ENCODE peak calls at places on chromosome 19, in nine cellular contexts. D, G, B, X, A, W, M, H and Z are unnamed samples.

GRCh38 chr19:621819-622218 is 11.5 kb downstream of the POLRMT start:
- DNase-seq in D (no peak), G (no peak), B (no peak), X (no peak), A (no peak), W (no peak), M (no peak), H (no peak), Z (no peak)

GRCh38 chr19:39182174-39182505 is 14.6 kb upstream of the NCCRP1 start:
- DNase-seq in D (no peak), G (no peak), B (no peak), X (no peak), A (no peak), W (no peak), M (no peak), H (no peak), Z (no peak)

GRCh38 chr19:11382898-11383705 is 1.0 kb downstream of the EPOR start:
- DNase-seq in D (peak; percentile 44), G (peak; percentile 71), B (peak; percentile 82), X (peak; percentile 67), A (peak; percentile 83), W (no peak), M (no peak), H (peak; percentile 79), Z (peak; percentile 79)

GRCh38 chr19:53912653-53913052 is 3.6 kb downstream of the CACNG7 start:
- DNase-seq in D (no peak), G (no peak), B (no peak), X (no peak), A (no peak), W (no peak), M (no peak), H (no peak), Z (no peak)

GRCh38 chr19:45999653-46000121 is 4.4 kb downstream of the CCDC61 start:
- DNase-seq in D (no peak), G (no peak), B (no peak), X (no peak), A (peak; percentile 55), W (no peak), M (peak; percentile 49), H (no peak), Z (peak; percentile 83)

GRCh38 chr19:41311072-41311471 is 1.1 kb downstream of the CCDC97 start:
- DNase-seq in D (no peak), G (no peak), B (no peak), X (no peak), A (no peak), W (no peak), M (no peak), H (no peak), Z (peak; percentile 6)

GRCh38 chr19:49489601-49490167 is 2.3 kb downstream of the RPL13A start:
- DNase-seq in D (no peak), G (no peak), B (no peak), X (no peak), A (no peak), W (no peak), M (no peak), H (no peak), Z (no peak)

GRCh38 chr19:17482877-17483604 is 12.7 kb downstream of the SLC27A1 start:
- DNase-seq in D (no peak), G (no peak), B (no peak), X (no peak), A (no peak), W (no peak), M (no peak), H (no peak), Z (no peak)

GRCh38 chr19:11331502-11331901 is 8.0 kb downstream of the RAB3D start:
- DNase-seq in D (no peak), G (no peak), B (no peak), X (no peak), A (no peak), W (no peak), M (no peak), H (no peak), Z (no peak)

GRCh38 chr19:47186337-47187022 is 44.5 kb downstream of the BBC3 start:
- DNase-seq in D (no peak), G (no peak), B (no peak), X (no peak), A (no peak), W (peak; percentile 88), M (no peak), H (no peak), Z (no peak)

GRCh38 chr19:14165986-14166385 is 29.6 kb upstream of the ASF1B start:
- DNase-seq in D (no peak), G (no peak), B (no peak), X (no peak), A (no peak), W (no peak), M (no peak), H (no peak), Z (no peak)

GRCh38 chr19:14167594-14168138 is 31.3 kb upstream of the ASF1B start:
- DNase-seq in D (no peak), G (no peak), B (no peak), X (no peak), A (no peak), W (peak; percentile 15), M (no peak), H (no peak), Z (no peak)

GRCh38 chr19:14164724-14165493 is 28.5 kb upstream of the ASF1B start:
- DNase-seq in D (no peak), G (no peak), B (no peak), X (no peak), A (no peak), W (no peak), M (no peak), H (no peak), Z (no peak)

GRCh38 chr19:14167013-14167593 is 30.7 kb upstream of the ASF1B start:
- DNase-seq in D (no peak), G (no peak), B (no peak), X (no peak), A (no peak), W (peak; percentile 11), M (no peak), H (no peak), Z (no peak)

DNA sequence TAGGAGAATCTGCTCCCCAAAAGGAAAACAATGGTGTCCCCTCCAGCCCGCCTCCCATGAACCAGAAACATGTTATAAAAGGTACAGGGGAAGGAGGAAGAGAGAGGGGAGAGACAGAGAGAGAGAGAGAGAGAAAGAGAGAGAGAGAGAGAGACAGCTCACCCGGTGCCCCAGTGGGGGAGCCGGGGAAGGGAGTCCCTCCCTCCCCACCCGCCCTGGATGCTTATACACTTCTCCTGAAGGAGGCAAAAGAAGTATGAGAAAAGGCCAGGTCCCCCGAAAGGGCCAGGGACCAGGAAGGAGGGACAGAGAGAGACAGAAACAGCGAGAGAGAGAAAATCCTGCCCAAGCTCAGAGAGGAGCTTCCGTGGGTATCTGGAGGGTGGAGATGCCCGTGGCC is 30.1 kb upstream of the ASF1B start:
- DNase-seq in D (no peak), G (no peak), B (no peak), X (no peak), A (no peak), W (peak; percentile 16), M (no peak), H (no peak), Z (no peak)
- H3K4me3 ChIP-seq in D (no peak overlapping the region), G (peak overlapping the region; percentile 0), B (peak overlapping the region; percentile 1), X (no peak overlapping the region), A (no peak overlapping the region), W (peak overlapping the region; percentile 50), M (no peak overlapping the region), H (no peak overlapping the region), Z (no peak overlapping the region)

GRCh38 chr19:32362318-32362691 is 16.9 kb downstream of the ZNF507 start:
- DNase-seq in D (no peak), G (no peak), B (no peak), X (no peak), A (no peak), W (no peak), M (no peak), H (no peak), Z (no peak)

GRCh38 chr19:32361574-32362317 is 16.3 kb downstream of the ZNF507 start:
- DNase-seq in D (no peak), G (no peak), B (no peak), X (no peak), A (no peak), W (no peak), M (no peak), H (no peak), Z (no peak)

GRCh38 chr19:32364040-32364439 is 18.6 kb downstream of the ZNF507 start:
- DNase-seq in D (no peak), G (no peak), B (no peak), X (no peak), A (no peak), W (no peak), M (no peak), H (no peak), Z (no peak)

GRCh38 chr19:32363175-32363574 is 17.8 kb downstream of the ZNF507 start:
- DNase-seq in D (no peak), G (no peak), B (no peak), X (no peak), A (no peak), W (no peak), M (no peak), H (no peak), Z (no peak)

DNA sequence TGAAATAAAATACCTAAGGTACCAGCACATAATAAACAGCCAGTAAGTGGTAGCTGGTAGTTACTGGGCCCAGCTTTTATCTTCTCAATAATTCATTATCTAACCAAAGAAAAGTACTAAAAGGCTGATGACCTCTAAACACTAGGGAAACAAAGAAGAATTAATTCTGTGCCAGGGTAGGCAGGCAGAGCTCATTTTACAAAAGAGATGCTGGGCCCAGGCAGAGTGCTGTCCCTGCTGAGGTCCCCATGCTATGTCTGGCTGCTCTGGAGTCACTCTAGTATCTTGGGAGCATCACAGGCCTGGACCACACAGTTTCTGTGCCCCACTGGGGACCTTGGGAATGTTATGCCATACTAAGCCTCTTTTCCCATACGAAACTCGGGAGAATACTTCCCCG is 18.2 kb downstream of the ZNF507 start:
- DNase-seq in D (no peak), G (no peak), B (no peak), X (no peak), A (no peak), W (no peak), M (no peak), H (no peak), Z (no peak)
- H3K27ac ChIP-seq in D (peak overlapping the region; percentile 45), G (peak overlapping the region; percentile 75), B (peak overlapping the region; percentile 69), X (no peak overlapping the region), A (peak overlapping the region; percentile 28), W (no peak overlapping the region), M (no peak overlapping the region), H (peak overlapping the region; percentile 61), Z (peak overlapping the region; percentile 62)

DNA sequence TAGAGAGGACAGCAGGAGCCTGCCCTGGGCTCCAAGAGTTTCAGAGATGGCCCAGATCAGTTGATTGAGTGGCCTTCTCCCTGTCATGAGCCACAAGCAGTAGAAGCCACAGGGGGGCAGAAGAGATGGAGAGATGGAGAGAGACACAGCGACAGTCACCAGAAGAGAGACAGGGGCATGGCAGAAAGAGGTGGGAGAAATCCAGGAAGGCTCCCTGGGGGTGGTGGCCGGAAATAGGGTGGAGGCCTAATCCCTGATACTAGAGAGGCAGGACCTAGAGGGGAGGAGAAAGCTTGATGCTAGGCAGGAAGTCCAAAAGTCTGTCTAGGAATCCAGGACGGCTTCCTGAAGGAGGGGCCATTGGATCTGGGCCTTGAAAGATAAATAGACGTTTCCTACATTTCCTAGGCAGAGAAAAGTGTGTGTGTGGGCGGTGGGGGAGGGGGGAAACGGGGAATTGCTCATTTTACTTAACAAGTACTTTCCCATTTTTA is 9.6 kb upstream of the TPM4 start:
- DNase-seq in D (no peak), G (peak; percentile 49), B (peak; percentile 49), X (no peak), A (no peak), W (peak; percentile 43), M (no peak), H (no peak), Z (peak; percentile 49)
- H3K4me3 ChIP-seq in D (no peak overlapping the region), G (peak overlapping the region; percentile 68), B (peak overlapping the region; percentile 40), X (peak overlapping the region; percentile 79), A (no peak overlapping the region), W (no peak overlapping the region), M (peak overlapping the region; percentile 53), H (peak overlapping the region; percentile 90), Z (no peak overlapping the region)

GRCh38 chr19:7395793-7396192 is 47.1 kb downstream of the ARHGEF18 start:
- DNase-seq in D (no peak), G (no peak), B (no peak), X (no peak), A (no peak), W (no peak), M (no peak), H (no peak), Z (no peak)
- H3K27ac ChIP-seq in D (peak overlapping the region; percentile 99), G (peak overlapping the region; percentile 91), B (peak overlapping the region; percentile 91), X (peak overlapping the region; percentile 99), A (peak overlapping the region; percentile 86), W (peak overlapping the region; percentile 69), M (no peak overlapping the region), H (peak overlapping the region; percentile 75), Z (no peak overlapping the region)